ENCODE peak calls at places on chromosomes 4 and X, in five cellular contexts. I is fibroblast of mammary gland, A is fibroblast of the conjunctiva, W is stomach, N is Daoy. H is an unnamed sample.

GRCh38 chr4:90078440-90078839 is 48.8 kb upstream of the CCSER1 start:
- DNase-seq in I (no peak), A (no peak), W (no peak), N (no peak), H (no peak)

GRCh38 chr4:99574530-99575314 is at the start of gene MTTP:
- DNase-seq in I (no peak), A (no peak), W (no peak), N (no peak), H (no peak)

GRCh38 chr4:61543976-61544375 is 343.9 kb downstream of the ADGRL3 start:
- DNase-seq in I (no peak), A (no peak), W (no peak), N (no peak), H (no peak)

GRCh38 chr4:10198365-10198764 is 81.8 kb upstream of the WDR1 start:
- DNase-seq in I (no peak), A (no peak), W (no peak), N (no peak), H (no peak)

GRCh38 chr4:113575391-113575790 is 186.1 kb downstream of the CAMK2D start:
- DNase-seq in I (peak), A (no peak), W (no peak), N (peak), H (peak)

GRCh38 chr4:14169460-14169859 is 541.9 kb upstream of the BOD1L1 start:
- DNase-seq in I (peak), A (no peak), W (no peak), N (peak), H (no peak)

GRCh38 chr4:72340803-72341431 is 228.1 kb downstream of the ADAMTS3 start:
- DNase-seq in I (peak), A (no peak), W (no peak), N (no peak), H (no peak)

GRCh38 chrX:32530802-32531403 is 680.4 kb downstream of the DMD start:
- DNase-seq in I (peak), A (peak), W (no peak), N (peak), H (peak)

GRCh38 chr4:11614426-11614825 is 185.7 kb upstream of the HS3ST1 start:
- DNase-seq in I (no peak), A (no peak), W (peak), N (no peak), H (no peak)

GRCh38 chr4:101232074-101232776 is 115.1 kb downstream of the PPP3CA start:
- DNase-seq in I (peak), A (peak), W (no peak), N (peak), H (peak)

GRCh38 chr4:12723849-12724447 is 760.2 kb downstream of the RAB28 start:
- DNase-seq in I (no peak), A (no peak), W (no peak), N (no peak), H (no peak)

GRCh38 chr4:785332-786073 is 40.4 kb downstream of the CPLX1 start:
- DNase-seq in I (no peak), A (no peak), W (no peak), N (no peak), H (no peak)

GRCh38 chr4:6878451-6879059 is 31.1 kb upstream of the TBC1D14 start:
- DNase-seq in I (no peak), A (no peak), W (no peak), N (no peak), H (no peak)

GRCh38 chr4:102318526-102318925 is 26.8 kb downstream of the SLC39A8 start:
- DNase-seq in I (no peak), A (no peak), W (no peak), N (no peak), H (no peak)

GRCh38 chr4:80307774-80308465 is 27.6 kb upstream of the CFAP299 start:
- DNase-seq in I (peak), A (no peak), W (no peak), N (peak), H (no peak)

GRCh38 chr4:120839624-120839973 is 82.9 kb downstream of the PRDM5 start:
- DNase-seq in I (no peak), A (no peak), W (no peak), N (no peak), H (no peak)

GRCh38 chr4:75255261-75255660 is 258.9 kb downstream of the RCHY1 start:
- DNase-seq in I (no peak), A (no peak), W (no peak), N (no peak), H (no peak)

GRCh38 chr4:53576676-53577372 is 14.5 kb downstream of the LNX1 start:
- DNase-seq in I (peak), A (no peak), W (no peak), N (no peak), H (no peak)

GRCh38 chr4:99594818-99595217 is 20.2 kb downstream of the MTTP start:
- DNase-seq in I (no peak), A (no peak), W (no peak), N (no peak), H (no peak)

GRCh38 chr4:88035292-88035691 is 27.9 kb downstream of the PKD2 start:
- DNase-seq in I (no peak), A (no peak), W (no peak), N (no peak), H (no peak)

GRCh38 chr4:173167793-173168395 is 717 bp upstream of the GALNT7 start:
- DNase-seq in I (peak), A (no peak), W (peak), N (peak), H (no peak)

GRCh38 chrX:23503835-23504539 is 163.3 kb upstream of the PRDX4 start:
- DNase-seq in I (peak), A (no peak), W (peak), N (peak), H (peak)

GRCh38 chrX:78960888-78961287 is 15.7 kb downstream of the P2RY10 start:
- DNase-seq in I (no peak), A (no peak), W (no peak), N (no peak), H (no peak)

GRCh38 chr4:2929469-2929868 is 33.7 kb downstream of the NOP14 start:
- DNase-seq in I (no peak), A (no peak), W (peak), N (no peak), H (no peak)